ENCODE peak calls at places on chromosomes 2 and 18, in five cellular contexts. W, V, T, P and Q are unnamed samples.

GRCh38 chr2:122193622-122194021 is 438.2 kb downstream of the TSN start:
- DNase-seq in W (no peak), V (no peak), T (no peak), P (no peak), Q (no peak)

GRCh38 chr2:96083064-96083889 is 33.1 kb downstream of the ADRA2B start:
- DNase-seq in W (no peak), V (no peak), T (no peak), P (peak), Q (no peak)

GRCh38 chr2:1854747-1855146 is 110.4 kb upstream of the PXDN start:
- DNase-seq in W (no peak), V (peak), T (no peak), P (no peak), Q (peak)

GRCh38 chr2:20173496-20174402 is 51.2 kb downstream of the SDC1 start:
- DNase-seq in W (no peak), V (no peak), T (no peak), P (no peak), Q (no peak)

GRCh38 chr18:68735498-68736343 is 20.8 kb upstream of the TMX3 start:
- DNase-seq in W (peak), V (peak), T (no peak), P (no peak), Q (peak)

GRCh38 chr2:197191177-197191947 is 119.2 kb downstream of the ANKRD44 start:
- DNase-seq in W (peak), V (peak), T (no peak), P (no peak), Q (peak)

GRCh38 chr2:217643814-217644301 is 358.9 kb downstream of the TNS1 start:
- DNase-seq in W (no peak), V (no peak), T (no peak), P (no peak), Q (no peak)

GRCh38 chr2:24124003-24124585 is 825 bp downstream of the FAM228B start:
- DNase-seq in W (no peak), V (peak), T (no peak), P (no peak), Q (no peak)

GRCh38 chr2:23029111-23029510 is 355.9 kb upstream of the KLHL29 start:
- DNase-seq in W (no peak), V (no peak), T (no peak), P (no peak), Q (no peak)

GRCh38 chr2:188701836-188702235 is 272.3 kb upstream of the COL3A1 start:
- DNase-seq in W (no peak), V (no peak), T (no peak), P (no peak), Q (no peak)

GRCh38 chr2:149290662-149291061 is 39.7 kb upstream of the LYPD6 start:
- DNase-seq in W (no peak), V (no peak), T (no peak), P (no peak), Q (no peak)

GRCh38 chr2:109472331-109473005 is 141.3 kb downstream of the SEPTIN10 start:
- DNase-seq in W (no peak), V (no peak), T (no peak), P (no peak), Q (no peak)

GRCh38 chr2:25230128-25230527 is 61.7 kb upstream of the POMC start:
- DNase-seq in W (peak), V (no peak), T (no peak), P (no peak), Q (peak)

GRCh38 chr18:23380001-23380550 is 73.0 kb upstream of the RIOK3 start:
- DNase-seq in W (no peak), V (peak), T (no peak), P (no peak), Q (no peak)

GRCh38 chr2:63023444-63023843 is 27.2 kb upstream of the OTX1 start:
- DNase-seq in W (peak), V (peak), T (no peak), P (no peak), Q (no peak)

GRCh38 chr2:33056170-33056569 is 109.4 kb downstream of the LTBP1 start:
- DNase-seq in W (no peak), V (no peak), T (no peak), P (no peak), Q (no peak)

GRCh38 chr18:78641689-78642231 is 337.9 kb upstream of the SALL3 start:
- DNase-seq in W (no peak), V (no peak), T (no peak), P (no peak), Q (no peak)

GRCh38 chr2:148999451-148999891 is 39.0 kb upstream of the LYPD6B start:
- DNase-seq in W (no peak), V (no peak), T (no peak), P (peak), Q (peak)

GRCh38 chr2:190283783-190284182 is 35.8 kb downstream of the HIBCH start:
- DNase-seq in W (no peak), V (no peak), T (no peak), P (no peak), Q (no peak)

GRCh38 chr2:149320362-149320761 is 10.0 kb upstream of the LYPD6 start:
- DNase-seq in W (no peak), V (no peak), T (no peak), P (no peak), Q (no peak)

GRCh38 chr2:112972423-112973086 is 5.3 kb upstream of the IL36G start:
- DNase-seq in W (no peak), V (no peak), T (no peak), P (no peak), Q (no peak)

GRCh38 chr2:113895301-113895700 is 5.4 kb downstream of the ACTR3 start:
- DNase-seq in W (no peak), V (peak), T (no peak), P (no peak), Q (no peak)

GRCh38 chr2:7437716-7438648 is 520.8 kb downstream of the RNF144A start:
- DNase-seq in W (no peak), V (no peak), T (no peak), P (no peak), Q (no peak)

GRCh38 chr2:231037731-231038482 is 584 bp downstream of the C2orf72 start:
- DNase-seq in W (no peak), V (peak), T (no peak), P (no peak), Q (no peak)

GRCh38 chr2:9547272-9547991 is 8.2 kb downstream of the ADAM17 start:
- DNase-seq in W (no peak), V (no peak), T (no peak), P (no peak), Q (no peak)

GRCh38 chr2:68971591-68972231 is 2.7 kb upstream of the GKN1 start:
- DNase-seq in W (no peak), V (peak), T (no peak), P (no peak), Q (no peak)

GRCh38 chr18:25497395-25497794 is 145.4 kb upstream of the ZNF521 start:
- DNase-seq in W (no peak), V (no peak), T (no peak), P (no peak), Q (no peak)

GRCh38 chr2:170087394-170087793 is 90.6 kb upstream of the MYO3B start:
- DNase-seq in W (no peak), V (no peak), T (no peak), P (no peak), Q (no peak)

GRCh38 chr2:68737717-68738116 is 3.1 kb downstream of the ARHGAP25 start:
- DNase-seq in W (no peak), V (no peak), T (no peak), P (peak), Q (no peak)

GRCh38 chr2:64137567-64137966 is 6.7 kb downstream of the PELI1 start:
- DNase-seq in W (no peak), V (no peak), T (no peak), P (no peak), Q (no peak)

GRCh38 chr18:58103339-58103930 is 59.4 kb downstream of the NEDD4L start:
- DNase-seq in W (no peak), V (no peak), T (no peak), P (no peak), Q (no peak)